ENCODE peak calls at places on chromosomes 1 and 21, in ten cellular contexts. One of them, this sample, is unnamed.
A peak's percentile ranks its signal among the peaks of the same experiment; 100 is the strongest.

GRCh38 chr1:242129103-242129502 is 130.2 kb upstream of the MAP1LC3C start:
- DNase-seq in endothelial cell of umbilical vein: no peak
- DNase-seq in right atrium auricular region: no peak
- DNase-seq in PC-9: no peak
- DNase-seq in heart right ventricle: no peak
- DNase-seq in aorta: no peak
- DNase-seq in fibroblast of lung: peak; percentile 5
- DNase-seq in CD8-positive, alpha-beta memory T cell: no peak
- DNase-seq in heart left ventricle: no peak
- DNase-seq in left ventricle myocardium inferior: no peak
- DNase-seq in this sample: no peak

GRCh38 chr21:17858764-17859163 is 39.6 kb upstream of the C21orf91 start:
- DNase-seq in PC-9: no peak
- DNase-seq in left ventricle myocardium inferior: no peak
- DNase-seq in heart right ventricle: no peak
- DNase-seq in CD8-positive, alpha-beta memory T cell: no peak
- DNase-seq in right atrium auricular region: no peak
- DNase-seq in heart left ventricle: no peak
- DNase-seq in aorta: no peak
- DNase-seq in fibroblast of lung: no peak
- DNase-seq in endothelial cell of umbilical vein: no peak
- DNase-seq in this sample: no peak

GRCh38 chr1:201503397-201504176 is 3.3 kb downstream of the CSRP1 start:
- DNase-seq in fibroblast of lung: peak; percentile 99
- DNase-seq in endothelial cell of umbilical vein: peak; percentile 96
- DNase-seq in left ventricle myocardium inferior: no peak
- DNase-seq in CD8-positive, alpha-beta memory T cell: no peak
- DNase-seq in heart right ventricle: peak; percentile 61
- DNase-seq in aorta: peak; percentile 86
- DNase-seq in right atrium auricular region: peak; percentile 83
- DNase-seq in PC-9: no peak
- DNase-seq in heart left ventricle: peak; percentile 64
- DNase-seq in this sample: no peak

GRCh38 chr1:8562881-8563865 is 245.3 kb downstream of the SLC45A1 start:
- DNase-seq in left ventricle myocardium inferior: no peak
- DNase-seq in heart left ventricle: no peak
- DNase-seq in heart right ventricle: no peak
- DNase-seq in PC-9: no peak
- DNase-seq in aorta: no peak
- DNase-seq in endothelial cell of umbilical vein: peak; percentile 21
- DNase-seq in CD8-positive, alpha-beta memory T cell: no peak
- DNase-seq in right atrium auricular region: no peak
- DNase-seq in fibroblast of lung: peak; percentile 45
- DNase-seq in this sample: no peak

GRCh38 chr1:60813051-60813450 is 269.3 kb upstream of the NFIA start:
- DNase-seq in fibroblast of lung: no peak
- DNase-seq in heart right ventricle: no peak
- DNase-seq in CD8-positive, alpha-beta memory T cell: no peak
- DNase-seq in PC-9: no peak
- DNase-seq in right atrium auricular region: no peak
- DNase-seq in endothelial cell of umbilical vein: no peak
- DNase-seq in left ventricle myocardium inferior: no peak
- DNase-seq in aorta: no peak
- DNase-seq in heart left ventricle: no peak
- DNase-seq in this sample: no peak

GRCh38 chr1:227728059-227728891 is 6.8 kb downstream of the JMJD4 start:
- DNase-seq in CD8-positive, alpha-beta memory T cell: peak; percentile 30
- DNase-seq in endothelial cell of umbilical vein: peak; percentile 44
- DNase-seq in aorta: peak; percentile 92
- DNase-seq in left ventricle myocardium inferior: peak; percentile 83
- DNase-seq in heart left ventricle: peak; percentile 85
- DNase-seq in right atrium auricular region: no peak
- DNase-seq in fibroblast of lung: peak; percentile 31
- DNase-seq in heart right ventricle: peak; percentile 83
- DNase-seq in PC-9: peak; percentile 89
- DNase-seq in this sample: peak; percentile 39

GRCh38 chr1:201678264-201679101 is 139.6 kb downstream of the NAV1 start:
- DNase-seq in endothelial cell of umbilical vein: no peak
- DNase-seq in heart right ventricle: no peak
- DNase-seq in left ventricle myocardium inferior: no peak
- DNase-seq in heart left ventricle: peak; percentile 31
- DNase-seq in aorta: no peak
- DNase-seq in PC-9: no peak
- DNase-seq in CD8-positive, alpha-beta memory T cell: no peak
- DNase-seq in fibroblast of lung: no peak
- DNase-seq in right atrium auricular region: no peak
- DNase-seq in this sample: no peak

GRCh38 chr21:41045534-41046268 is 122.3 kb upstream of the BACE2 start:
- DNase-seq in endothelial cell of umbilical vein: no peak
- DNase-seq in heart left ventricle: no peak
- DNase-seq in fibroblast of lung: no peak
- DNase-seq in PC-9: no peak
- DNase-seq in right atrium auricular region: no peak
- DNase-seq in left ventricle myocardium inferior: no peak
- DNase-seq in heart right ventricle: no peak
- DNase-seq in CD8-positive, alpha-beta memory T cell: no peak
- DNase-seq in aorta: no peak
- DNase-seq in this sample: no peak

GRCh38 chr1:67190410-67190809 is 24.2 kb downstream of the IL23R start:
- DNase-seq in CD8-positive, alpha-beta memory T cell: no peak
- DNase-seq in PC-9: no peak
- DNase-seq in endothelial cell of umbilical vein: no peak
- DNase-seq in fibroblast of lung: no peak
- DNase-seq in left ventricle myocardium inferior: no peak
- DNase-seq in heart right ventricle: no peak
- DNase-seq in heart left ventricle: no peak
- DNase-seq in right atrium auricular region: no peak
- DNase-seq in aorta: no peak
- DNase-seq in this sample: no peak

GRCh38 chr21:42423197-42423675 is 19.5 kb downstream of the UBASH3A start:
- DNase-seq in right atrium auricular region: no peak
- DNase-seq in PC-9: no peak
- DNase-seq in heart right ventricle: no peak
- DNase-seq in endothelial cell of umbilical vein: no peak
- DNase-seq in fibroblast of lung: no peak
- DNase-seq in CD8-positive, alpha-beta memory T cell: peak; percentile 41
- DNase-seq in aorta: no peak
- DNase-seq in left ventricle myocardium inferior: no peak
- DNase-seq in heart left ventricle: no peak
- DNase-seq in this sample: no peak

GRCh38 chr1:48687271-48688045 is 89.2 kb downstream of the BEND5 start:
- DNase-seq in fibroblast of lung: peak; percentile 13
- DNase-seq in aorta: no peak
- DNase-seq in heart left ventricle: no peak
- DNase-seq in heart right ventricle: no peak
- DNase-seq in left ventricle myocardium inferior: no peak
- DNase-seq in endothelial cell of umbilical vein: no peak
- DNase-seq in PC-9: no peak
- DNase-seq in CD8-positive, alpha-beta memory T cell: no peak
- DNase-seq in right atrium auricular region: no peak
- DNase-seq in this sample: no peak

GRCh38 chr1:23543707-23544443 is 12.8 kb upstream of the E2F2 start:
- DNase-seq in CD8-positive, alpha-beta memory T cell: no peak
- DNase-seq in right atrium auricular region: no peak
- DNase-seq in fibroblast of lung: no peak
- DNase-seq in left ventricle myocardium inferior: no peak
- DNase-seq in endothelial cell of umbilical vein: no peak
- DNase-seq in aorta: no peak
- DNase-seq in PC-9: no peak
- DNase-seq in heart left ventricle: no peak
- DNase-seq in heart right ventricle: no peak
- DNase-seq in this sample: no peak

GRCh38 chr1:31790140-31790539 is 25.7 kb downstream of the SPOCD1 start:
- DNase-seq in endothelial cell of umbilical vein: no peak
- DNase-seq in PC-9: no peak
- DNase-seq in aorta: peak; percentile 25
- DNase-seq in left ventricle myocardium inferior: no peak
- DNase-seq in heart left ventricle: no peak
- DNase-seq in right atrium auricular region: no peak
- DNase-seq in fibroblast of lung: no peak
- DNase-seq in heart right ventricle: no peak
- DNase-seq in CD8-positive, alpha-beta memory T cell: no peak
- DNase-seq in this sample: no peak

GRCh38 chr21:38380391-38381137 is 117.7 kb downstream of the ERG start:
- DNase-seq in PC-9: no peak
- DNase-seq in aorta: no peak
- DNase-seq in left ventricle myocardium inferior: no peak
- DNase-seq in heart right ventricle: no peak
- DNase-seq in right atrium auricular region: peak; percentile 52
- DNase-seq in CD8-positive, alpha-beta memory T cell: no peak
- DNase-seq in endothelial cell of umbilical vein: peak; percentile 48
- DNase-seq in heart left ventricle: no peak
- DNase-seq in fibroblast of lung: peak; percentile 22
- DNase-seq in this sample: no peak

GRCh38 chr1:44874155-44874554 is 31.1 kb upstream of the PTCH2 start:
- DNase-seq in fibroblast of lung: no peak
- DNase-seq in PC-9: no peak
- DNase-seq in left ventricle myocardium inferior: no peak
- DNase-seq in right atrium auricular region: no peak
- DNase-seq in heart right ventricle: no peak
- DNase-seq in aorta: no peak
- DNase-seq in endothelial cell of umbilical vein: no peak
- DNase-seq in heart left ventricle: no peak
- DNase-seq in CD8-positive, alpha-beta memory T cell: no peak
- DNase-seq in this sample: no peak

GRCh38 chr1:77350012-77350411 is 68.2 kb downstream of the AK5 start:
- DNase-seq in endothelial cell of umbilical vein: no peak
- DNase-seq in right atrium auricular region: no peak
- DNase-seq in aorta: no peak
- DNase-seq in heart right ventricle: no peak
- DNase-seq in fibroblast of lung: no peak
- DNase-seq in CD8-positive, alpha-beta memory T cell: no peak
- DNase-seq in left ventricle myocardium inferior: no peak
- DNase-seq in heart left ventricle: no peak
- DNase-seq in PC-9: no peak
- DNase-seq in this sample: no peak

GRCh38 chr1:202017385-202018225 is 7.2 kb downstream of the ELF3 start:
- DNase-seq in left ventricle myocardium inferior: no peak
- DNase-seq in heart left ventricle: no peak
- DNase-seq in fibroblast of lung: no peak
- DNase-seq in PC-9: peak; percentile 85
- DNase-seq in right atrium auricular region: no peak
- DNase-seq in heart right ventricle: no peak
- DNase-seq in endothelial cell of umbilical vein: no peak
- DNase-seq in aorta: no peak
- DNase-seq in CD8-positive, alpha-beta memory T cell: no peak
- DNase-seq in this sample: no peak

GRCh38 chr1:26848947-26849774 is 13.8 kb upstream of the SFN start:
- DNase-seq in aorta: peak; percentile 89
- DNase-seq in heart left ventricle: no peak
- DNase-seq in endothelial cell of umbilical vein: peak; percentile 61
- DNase-seq in heart right ventricle: no peak
- DNase-seq in PC-9: peak; percentile 98
- DNase-seq in fibroblast of lung: peak; percentile 77
- DNase-seq in left ventricle myocardium inferior: no peak
- DNase-seq in right atrium auricular region: no peak
- DNase-seq in CD8-positive, alpha-beta memory T cell: no peak
- DNase-seq in this sample: no peak

GRCh38 chr1:26851106-26851684 is 11.8 kb upstream of the SFN start:
- DNase-seq in fibroblast of lung: no peak
- DNase-seq in aorta: no peak
- DNase-seq in PC-9: no peak
- DNase-seq in CD8-positive, alpha-beta memory T cell: no peak
- DNase-seq in right atrium auricular region: no peak
- DNase-seq in endothelial cell of umbilical vein: no peak
- DNase-seq in heart right ventricle: no peak
- DNase-seq in left ventricle myocardium inferior: no peak
- DNase-seq in heart left ventricle: no peak
- DNase-seq in this sample: no peak

GRCh38 chr1:26852701-26853100 is 10.2 kb upstream of the SFN start:
- DNase-seq in aorta: no peak
- DNase-seq in fibroblast of lung: no peak
- DNase-seq in endothelial cell of umbilical vein: no peak
- DNase-seq in heart left ventricle: no peak
- DNase-seq in PC-9: no peak
- DNase-seq in CD8-positive, alpha-beta memory T cell: no peak
- DNase-seq in left ventricle myocardium inferior: no peak
- DNase-seq in heart right ventricle: no peak
- DNase-seq in right atrium auricular region: no peak
- DNase-seq in this sample: no peak

GRCh38 chr1:26844389-26844788 is 17.9 kb downstream of the ZDHHC18 start:
- DNase-seq in heart left ventricle: no peak
- DNase-seq in fibroblast of lung: no peak
- DNase-seq in right atrium auricular region: no peak
- DNase-seq in endothelial cell of umbilical vein: no peak
- DNase-seq in heart right ventricle: no peak
- DNase-seq in left ventricle myocardium inferior: no peak
- DNase-seq in CD8-positive, alpha-beta memory T cell: no peak
- DNase-seq in PC-9: no peak
- DNase-seq in aorta: no peak
- DNase-seq in this sample: no peak

GRCh38 chr1:26848499-26848898 is 14.4 kb upstream of the SFN start:
- DNase-seq in heart left ventricle: no peak
- DNase-seq in PC-9: no peak
- DNase-seq in heart right ventricle: no peak
- DNase-seq in right atrium auricular region: no peak
- DNase-seq in fibroblast of lung: no peak
- DNase-seq in aorta: no peak
- DNase-seq in endothelial cell of umbilical vein: no peak
- DNase-seq in left ventricle myocardium inferior: no peak
- DNase-seq in CD8-positive, alpha-beta memory T cell: no peak
- DNase-seq in this sample: no peak
- H3K27ac ChIP-seq in heart left ventricle: no peak overlapping the region
- H3K27ac ChIP-seq in PC-9: peak overlapping the region; percentile 100
- H3K27ac ChIP-seq in heart right ventricle: no peak overlapping the region
- H3K27ac ChIP-seq in right atrium auricular region: no peak overlapping the region
- H3K27ac ChIP-seq in fibroblast of lung: peak overlapping the region; percentile 86
- H3K27ac ChIP-seq in aorta: no peak overlapping the region
- H3K27ac ChIP-seq in endothelial cell of umbilical vein: peak overlapping the region; percentile 75
- H3K27ac ChIP-seq in left ventricle myocardium inferior: no peak overlapping the region
- H3K27ac ChIP-seq in CD8-positive, alpha-beta memory T cell: no peak overlapping the region
- H3K27ac ChIP-seq in this sample: no peak overlapping the region

GRCh38 chr1:11835441-11836225 is 11.9 kb downstream of the NPPA start:
- DNase-seq in aorta: no peak
- DNase-seq in right atrium auricular region: no peak
- DNase-seq in left ventricle myocardium inferior: no peak
- DNase-seq in PC-9: no peak
- DNase-seq in fibroblast of lung: no peak
- DNase-seq in CD8-positive, alpha-beta memory T cell: no peak
- DNase-seq in endothelial cell of umbilical vein: no peak
- DNase-seq in heart left ventricle: no peak
- DNase-seq in heart right ventricle: no peak
- DNase-seq in this sample: no peak
- H3K36me3 ChIP-seq in aorta: no peaks in the 10 kb centered on the region
- H3K36me3 ChIP-seq in right atrium auricular region: peaks cover 90% of the 10 kb centered on the region
- H3K36me3 ChIP-seq in left ventricle myocardium inferior: peaks cover 98% of the 10 kb centered on the region
- H3K36me3 ChIP-seq in PC-9: no peaks in the 10 kb centered on the region
- H3K36me3 ChIP-seq in fibroblast of lung: peaks cover 48% of the 10 kb centered on the region
- H3K36me3 ChIP-seq in CD8-positive, alpha-beta memory T cell: peaks cover 37% of the 10 kb centered on the region
- H3K36me3 ChIP-seq in endothelial cell of umbilical vein: peaks cover 64% of the 10 kb centered on the region
- H3K36me3 ChIP-seq in heart left ventricle: peaks cover 98% of the 10 kb centered on the region
- H3K36me3 ChIP-seq in heart right ventricle: peaks cover 98% of the 10 kb centered on the region
- H3K36me3 ChIP-seq in this sample: peaks cover 54% of the 10 kb centered on the region

GRCh38 chr1:203177471-203178039 is 1.9 kb upstream of the MYBPH start:
- DNase-seq in aorta: peak; percentile 79
- DNase-seq in left ventricle myocardium inferior: no peak
- DNase-seq in CD8-positive, alpha-beta memory T cell: no peak
- DNase-seq in heart right ventricle: no peak
- DNase-seq in heart left ventricle: no peak
- DNase-seq in right atrium auricular region: no peak
- DNase-seq in fibroblast of lung: no peak
- DNase-seq in PC-9: no peak
- DNase-seq in endothelial cell of umbilical vein: no peak
- DNase-seq in this sample: no peak
- H3K27ac ChIP-seq in aorta: no peak overlapping the region
- H3K27ac ChIP-seq in left ventricle myocardium inferior: no peak overlapping the region
- H3K27ac ChIP-seq in CD8-positive, alpha-beta memory T cell: no peak overlapping the region
- H3K27ac ChIP-seq in heart right ventricle: no peak overlapping the region
- H3K27ac ChIP-seq in heart left ventricle: no peak overlapping the region
- H3K27ac ChIP-seq in right atrium auricular region: no peak overlapping the region
- H3K27ac ChIP-seq in fibroblast of lung: peak overlapping the region; percentile 33
- H3K27ac ChIP-seq in PC-9: peak overlapping the region; percentile 31
- H3K27ac ChIP-seq in endothelial cell of umbilical vein: no peak overlapping the region
- H3K27ac ChIP-seq in this sample: no peak overlapping the region

GRCh38 chr1:15953294-15953771 is 22.6 kb downstream of the ZBTB17 start:
- DNase-seq in CD8-positive, alpha-beta memory T cell: no peak
- DNase-seq in heart left ventricle: no peak
- DNase-seq in endothelial cell of umbilical vein: peak; percentile 32
- DNase-seq in heart right ventricle: no peak
- DNase-seq in fibroblast of lung: peak; percentile 33
- DNase-seq in left ventricle myocardium inferior: no peak
- DNase-seq in aorta: peak; percentile 73
- DNase-seq in right atrium auricular region: no peak
- DNase-seq in PC-9: no peak
- DNase-seq in this sample: no peak
- H3K36me3 ChIP-seq in CD8-positive, alpha-beta memory T cell: no peaks in the 10 kb centered on the region
- H3K36me3 ChIP-seq in heart left ventricle: peaks cover 6% of the 10 kb centered on the region
- H3K36me3 ChIP-seq in endothelial cell of umbilical vein: no peaks in the 10 kb centered on the region
- H3K36me3 ChIP-seq in heart right ventricle: peaks cover 9% of the 10 kb centered on the region
- H3K36me3 ChIP-seq in fibroblast of lung: peaks cover 1% of the 10 kb centered on the region
- H3K36me3 ChIP-seq in left ventricle myocardium inferior: peaks cover 5% of the 10 kb centered on the region
- H3K36me3 ChIP-seq in aorta: no peaks in the 10 kb centered on the region
- H3K36me3 ChIP-seq in right atrium auricular region: no peaks in the 10 kb centered on the region
- H3K36me3 ChIP-seq in PC-9: no peaks in the 10 kb centered on the region
- H3K36me3 ChIP-seq in this sample: peaks cover 4% of the 10 kb centered on the region